ENCODE peak calls at places on chromosomes 12 and 14, in ten cellular contexts. A is Caki2; P is natural killer cell treated with Interleukin-12 subunit alpha and Interleukin-12 subunit beta and Interleukin-15 and Interleukin-18, amount 100 ng/mL, for 72 hours; R is Daoy; Z is H7; Y is MV-4-11; W is COR-L47; J is memory B cell; H is stimulated activated CD4-positive, alpha-beta T cell treated with anti-CD3 and anti-CD28 coated beads, TNF-alpha, amount 100 ng/mL, for 48 hours; O is Calu3. K is an unnamed sample.

GRCh38 chr12:68641138-68641537 is 30.4 kb downstream of the RAP1B start:
- DNase-seq in J (no peak), H (peak), R (no peak), A (no peak), O (peak), W (no peak), Y (peak), Z (no peak), P (no peak), K (peak)

GRCh38 chr14:102317564-102318248 is 1.8 kb upstream of the ZNF839 start:
- DNase-seq in A (peak), P (no peak), Y (peak), O (no peak), Z (no peak), J (no peak), W (peak), H (no peak), R (no peak), K (peak)

GRCh38 chr14:70358631-70359030 is 852 bp downstream of the COX16 start:
- DNase-seq in W (no peak), H (no peak), Z (no peak), Y (no peak), P (no peak), R (no peak), A (no peak), J (no peak), O (no peak), K (no peak)

GRCh38 chr12:6539276-6540134 is 5.2 kb downstream of the GAPDH start:
- DNase-seq in A (peak), P (no peak), H (no peak), J (no peak), O (no peak), R (peak), Z (peak), Y (no peak), W (no peak), K (no peak)

GRCh38 chr14:65492277-65492676 is 79.7 kb downstream of the FUT8 start:
- DNase-seq in J (no peak), P (no peak), A (no peak), R (no peak), Z (no peak), Y (peak), W (no peak), O (no peak), H (no peak), K (no peak)

GRCh38 chr12:26205946-26206345 is 10.6 kb downstream of the SSPN start:
- DNase-seq in A (no peak), J (no peak), R (no peak), P (no peak), O (no peak), Z (no peak), Y (no peak), W (no peak), H (no peak), K (no peak)

GRCh38 chr12:29208935-29209701 is 60.0 kb downstream of the FAR2 start:
- DNase-seq in H (no peak), Z (no peak), R (no peak), J (no peak), Y (no peak), W (no peak), A (no peak), O (no peak), P (no peak), K (no peak)

GRCh38 chr14:33393895-33394405 is 455.3 kb downstream of the NPAS3 start:
- DNase-seq in O (no peak), Y (no peak), P (no peak), W (peak), A (no peak), H (no peak), Z (no peak), R (no peak), J (no peak), K (no peak)

GRCh38 chr12:28222959-28223662 is 32.9 kb downstream of the CCDC91 start:
- DNase-seq in W (no peak), A (no peak), O (no peak), P (no peak), R (no peak), Y (no peak), J (no peak), Z (no peak), H (no peak), K (peak)

GRCh38 chr12:80838708-80839107 is 99.0 kb downstream of the LIN7A start:
- DNase-seq in H (no peak), P (no peak), J (no peak), Y (no peak), O (no peak), R (no peak), Z (no peak), W (no peak), A (no peak), K (no peak)

GRCh38 chr14:21965042-21965441 is 291.4 kb upstream of the OR4E1 start:
- DNase-seq in Y (no peak), Z (no peak), O (no peak), J (no peak), W (no peak), R (no peak), H (no peak), P (no peak), A (no peak), K (no peak)

GRCh38 chr14:85241022-85241880 is 288.7 kb upstream of the FLRT2 start:
- DNase-seq in W (no peak), J (no peak), A (no peak), Z (no peak), R (no peak), O (no peak), H (no peak), Y (no peak), P (no peak), K (no peak)

GRCh38 chr12:119546340-119546739 is 47.2 kb upstream of the TMEM233 start:
- DNase-seq in Y (no peak), Z (no peak), W (no peak), P (no peak), A (no peak), O (no peak), J (no peak), H (no peak), R (no peak), K (no peak)

GRCh38 chr12:108633534-108634224 is at the start of gene SELPLG:
- DNase-seq in A (peak), R (no peak), H (no peak), W (no peak), P (peak), J (peak), O (no peak), Y (peak), Z (no peak), K (peak)